ENCODE peak calls at places on chromosome 5, in six cellular contexts. One of them, this sample, is unnamed.
A peak's percentile ranks its signal among the peaks of the same experiment; 100 is the strongest.

GRCh38 chr5:81848368-81848767 is 97.5 kb upstream of the SSBP2 start:
- DNase-seq in heart right ventricle: no peak
- DNase-seq in body of pancreas: peak; percentile 30
- DNase-seq in H1: no peak
- DNase-seq in PC-9: no peak
- DNase-seq in cardiac muscle cell: peak; percentile 44
- DNase-seq in this sample: no peak

GRCh38 chr5:84724683-84725082 is 340.0 kb upstream of the EDIL3 start:
- DNase-seq in heart right ventricle: no peak
- DNase-seq in body of pancreas: no peak
- DNase-seq in H1: no peak
- DNase-seq in PC-9: no peak
- DNase-seq in cardiac muscle cell: peak; percentile 46
- DNase-seq in this sample: no peak

GRCh38 chr5:56269216-56269927 is 36.2 kb upstream of the ANKRD55 start:
- DNase-seq in heart right ventricle: no peak
- DNase-seq in body of pancreas: no peak
- DNase-seq in H1: no peak
- DNase-seq in PC-9: no peak
- DNase-seq in cardiac muscle cell: peak; percentile 87
- DNase-seq in this sample: no peak

GRCh38 chr5:148035676-148036075 is 28.1 kb upstream of the SPINK5 start:
- DNase-seq in heart right ventricle: no peak
- DNase-seq in body of pancreas: no peak
- DNase-seq in H1: no peak
- DNase-seq in PC-9: no peak
- DNase-seq in cardiac muscle cell: no peak
- DNase-seq in this sample: no peak

GRCh38 chr5:143471666-143472411 is 68.4 kb upstream of the NR3C1 start:
- DNase-seq in heart right ventricle: peak; percentile 16
- DNase-seq in body of pancreas: no peak
- DNase-seq in H1: no peak
- DNase-seq in PC-9: no peak
- DNase-seq in cardiac muscle cell: no peak
- DNase-seq in this sample: no peak

GRCh38 chr5:34045996-34046395 is 3.0 kb upstream of the C1QTNF3 start:
- DNase-seq in heart right ventricle: no peak
- DNase-seq in body of pancreas: peak; percentile 27
- DNase-seq in H1: no peak
- DNase-seq in PC-9: no peak
- DNase-seq in cardiac muscle cell: no peak
- DNase-seq in this sample: no peak

GRCh38 chr5:98796197-98796972 is 22.9 kb downstream of the RGMB start:
- DNase-seq in heart right ventricle: no peak
- DNase-seq in body of pancreas: peak; percentile 56
- DNase-seq in H1: peak; percentile 71
- DNase-seq in PC-9: peak; percentile 49
- DNase-seq in cardiac muscle cell: peak; percentile 66
- DNase-seq in this sample: no peak

GRCh38 chr5:177405805-177406204 is 3.6 kb downstream of the F12 start:
- DNase-seq in heart right ventricle: no peak
- DNase-seq in body of pancreas: no peak
- DNase-seq in H1: no peak
- DNase-seq in PC-9: no peak
- DNase-seq in cardiac muscle cell: no peak
- DNase-seq in this sample: peak; percentile 47

GRCh38 chr5:96627792-96628191 is 34.4 kb upstream of the CAST start:
- DNase-seq in heart right ventricle: no peak
- DNase-seq in body of pancreas: no peak
- DNase-seq in H1: no peak
- DNase-seq in PC-9: no peak
- DNase-seq in cardiac muscle cell: no peak
- DNase-seq in this sample: no peak

GRCh38 chr5:180467028-180467427 is 27.2 kb upstream of the CNOT6 start:
- DNase-seq in heart right ventricle: peak; percentile 32
- DNase-seq in body of pancreas: peak; percentile 49
- DNase-seq in H1: no peak
- DNase-seq in PC-9: peak; percentile 84
- DNase-seq in cardiac muscle cell: peak; percentile 46
- DNase-seq in this sample: peak; percentile 41

GRCh38 chr5:107687404-107687803 is 16.7 kb upstream of the EFNA5 start:
- DNase-seq in heart right ventricle: no peak
- DNase-seq in body of pancreas: no peak
- DNase-seq in H1: no peak
- DNase-seq in PC-9: no peak
- DNase-seq in cardiac muscle cell: no peak
- DNase-seq in this sample: no peak

GRCh38 chr5:83714780-83715179 is 5.9 kb downstream of the HAPLN1 start:
- DNase-seq in heart right ventricle: no peak
- DNase-seq in body of pancreas: no peak
- DNase-seq in H1: no peak
- DNase-seq in PC-9: peak; percentile 15
- DNase-seq in cardiac muscle cell: no peak
- DNase-seq in this sample: no peak

GRCh38 chr5:140344683-140345423 is 1.6 kb downstream of the HBEGF start:
- DNase-seq in heart right ventricle: no peak
- DNase-seq in body of pancreas: peak; percentile 58
- DNase-seq in H1: no peak
- DNase-seq in PC-9: peak; percentile 51
- DNase-seq in cardiac muscle cell: no peak
- DNase-seq in this sample: no peak

GRCh38 chr5:123180178-123180577 is 91.1 kb downstream of the PRDM6 start:
- DNase-seq in heart right ventricle: peak; percentile 26
- DNase-seq in body of pancreas: no peak
- DNase-seq in H1: no peak
- DNase-seq in PC-9: no peak
- DNase-seq in cardiac muscle cell: no peak
- DNase-seq in this sample: peak; percentile 23

GRCh38 chr5:127320032-127320945 is 29.7 kb downstream of the MEGF10 start:
- DNase-seq in heart right ventricle: no peak
- DNase-seq in body of pancreas: no peak
- DNase-seq in H1: no peak
- DNase-seq in PC-9: no peak
- DNase-seq in cardiac muscle cell: peak; percentile 47
- DNase-seq in this sample: no peak

GRCh38 chr5:82544004-82544403 is 265.9 kb upstream of the RPS23 start:
- DNase-seq in heart right ventricle: no peak
- DNase-seq in body of pancreas: no peak
- DNase-seq in H1: no peak
- DNase-seq in PC-9: no peak
- DNase-seq in cardiac muscle cell: no peak
- DNase-seq in this sample: no peak

GRCh38 chr5:143931389-143931984 is 119.5 kb downstream of the HMHB1 start:
- DNase-seq in heart right ventricle: no peak
- DNase-seq in body of pancreas: no peak
- DNase-seq in H1: no peak
- DNase-seq in PC-9: no peak
- DNase-seq in cardiac muscle cell: no peak
- DNase-seq in this sample: peak; percentile 19

GRCh38 chr5:83752700-83753099 is 32.0 kb upstream of the HAPLN1 start:
- DNase-seq in heart right ventricle: no peak
- DNase-seq in body of pancreas: no peak
- DNase-seq in H1: no peak
- DNase-seq in PC-9: no peak
- DNase-seq in cardiac muscle cell: no peak
- DNase-seq in this sample: no peak

DNA sequence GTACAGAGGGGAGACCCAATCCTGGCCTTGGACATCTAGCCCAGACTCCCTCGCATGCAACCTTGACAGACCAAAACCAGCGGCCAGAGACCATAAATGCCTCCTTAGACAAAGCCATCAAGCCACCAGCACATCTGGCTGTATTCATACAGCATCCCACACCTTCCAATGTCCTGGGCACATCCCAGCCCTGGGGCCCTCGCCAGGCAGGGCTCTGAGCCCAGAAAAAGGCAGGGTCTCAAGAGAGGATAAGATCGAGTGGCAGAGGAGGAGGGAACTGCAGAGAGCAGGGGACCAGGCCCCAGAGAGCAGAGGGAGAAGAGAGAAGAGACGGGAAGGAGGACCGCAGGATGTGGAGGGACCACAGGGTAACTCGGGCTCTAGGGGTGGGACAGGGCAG is 45.4 kb downstream of the CAMK2A start:
- DNase-seq in heart right ventricle: no peak
- DNase-seq in body of pancreas: no peak
- DNase-seq in H1: no peak
- DNase-seq in PC-9: no peak
- DNase-seq in cardiac muscle cell: no peak
- DNase-seq in this sample: no peak
- TF ChIP-seq CTCF in heart right ventricle: no peak
- TF ChIP-seq CTCF in body of pancreas: no peak
- TF ChIP-seq CTCF in H1: no peak
- TF ChIP-seq CTCF in PC-9: no peak
- TF ChIP-seq CTCF in cardiac muscle cell: no peak
- TF ChIP-seq CTCF in this sample: no peak

GRCh38 chr5:174397206-174397605 is 327.2 kb upstream of the MSX2 start:
- DNase-seq in heart right ventricle: no peak
- DNase-seq in body of pancreas: no peak
- DNase-seq in H1: no peak
- DNase-seq in PC-9: no peak
- DNase-seq in cardiac muscle cell: no peak
- DNase-seq in this sample: no peak
- H3K4me1 ChIP-seq in heart right ventricle: no peaks in the 10 kb centered on the region
- H3K4me1 ChIP-seq in body of pancreas: no peaks in the 10 kb centered on the region
- H3K4me1 ChIP-seq in H1: no peaks in the 10 kb centered on the region
- H3K4me1 ChIP-seq in PC-9: no peaks in the 10 kb centered on the region
- H3K4me1 ChIP-seq in cardiac muscle cell: peaks cover 3% of the 10 kb centered on the region
- H3K4me1 ChIP-seq in this sample: no peaks in the 10 kb centered on the region

DNA sequence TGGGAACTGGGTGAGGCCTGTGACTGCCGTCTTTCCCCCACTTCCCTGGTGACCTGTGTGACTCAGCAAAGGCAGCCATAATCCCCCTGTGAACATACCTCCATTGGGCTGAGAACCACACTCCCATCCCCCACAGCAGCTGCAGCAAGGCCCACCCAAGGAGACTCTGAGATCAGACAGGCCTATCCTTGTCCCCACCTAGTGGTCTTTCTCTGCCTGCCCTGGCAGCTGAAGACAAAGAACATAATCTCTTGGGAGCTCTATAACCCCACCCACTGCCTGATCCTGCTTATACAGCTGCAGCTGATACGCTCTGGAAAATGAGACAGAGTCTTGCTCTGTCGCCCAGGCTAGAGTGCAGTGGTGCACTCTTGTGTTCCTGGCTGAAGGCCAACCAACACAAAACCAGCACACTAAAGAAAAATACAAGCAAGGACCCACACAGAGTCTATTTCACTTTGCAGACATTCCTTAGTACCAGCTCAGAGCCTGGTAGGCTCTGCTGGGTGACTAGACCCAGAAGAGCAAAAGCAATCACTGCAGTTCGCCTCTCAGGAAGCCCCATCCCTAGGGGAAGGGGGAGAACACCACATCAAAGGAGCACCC is 106.7 kb downstream of the MCTP1 start:
- DNase-seq in heart right ventricle: no peak
- DNase-seq in body of pancreas: no peak
- DNase-seq in H1: peak; percentile 71
- DNase-seq in PC-9: no peak
- DNase-seq in cardiac muscle cell: no peak
- DNase-seq in this sample: no peak
- TF ChIP-seq CTCF in heart right ventricle: no peak
- TF ChIP-seq CTCF in body of pancreas: no peak
- TF ChIP-seq CTCF in H1: peak; percentile 51
- TF ChIP-seq CTCF in PC-9: no peak
- TF ChIP-seq CTCF in cardiac muscle cell: no peak
- TF ChIP-seq CTCF in this sample: peak; percentile 30

GRCh38 chr5:168092786-168093185 is 198.7 kb upstream of the WWC1 start:
- DNase-seq in heart right ventricle: no peak
- DNase-seq in body of pancreas: no peak
- DNase-seq in H1: no peak
- DNase-seq in PC-9: no peak
- DNase-seq in cardiac muscle cell: no peak
- DNase-seq in this sample: no peak

GRCh38 chr5:168093200-168093930 is 198.1 kb upstream of the WWC1 start:
- DNase-seq in heart right ventricle: no peak
- DNase-seq in body of pancreas: no peak
- DNase-seq in H1: no peak
- DNase-seq in PC-9: no peak
- DNase-seq in cardiac muscle cell: peak; percentile 10
- DNase-seq in this sample: no peak

GRCh38 chr5:168101352-168101751 is 190.1 kb upstream of the WWC1 start:
- DNase-seq in heart right ventricle: no peak
- DNase-seq in body of pancreas: no peak
- DNase-seq in H1: no peak
- DNase-seq in PC-9: no peak
- DNase-seq in cardiac muscle cell: no peak
- DNase-seq in this sample: no peak

GRCh38 chr5:168097852-168098251 is 193.6 kb upstream of the WWC1 start:
- DNase-seq in heart right ventricle: no peak
- DNase-seq in body of pancreas: no peak
- DNase-seq in H1: no peak
- DNase-seq in PC-9: no peak
- DNase-seq in cardiac muscle cell: no peak
- DNase-seq in this sample: no peak

GRCh38 chr5:168096525-168096924 is 194.9 kb upstream of the WWC1 start:
- DNase-seq in heart right ventricle: no peak
- DNase-seq in body of pancreas: no peak
- DNase-seq in H1: no peak
- DNase-seq in PC-9: no peak
- DNase-seq in cardiac muscle cell: no peak
- DNase-seq in this sample: no peak
- H3K4me1 ChIP-seq in heart right ventricle: no peaks in the 10 kb centered on the region
- H3K4me1 ChIP-seq in body of pancreas: no peaks in the 10 kb centered on the region
- H3K4me1 ChIP-seq in H1: no peaks in the 10 kb centered on the region
- H3K4me1 ChIP-seq in PC-9: no peaks in the 10 kb centered on the region
- H3K4me1 ChIP-seq in cardiac muscle cell: peaks cover 11% of the 10 kb centered on the region
- H3K4me1 ChIP-seq in this sample: peaks cover 14% of the 10 kb centered on the region

DNA sequence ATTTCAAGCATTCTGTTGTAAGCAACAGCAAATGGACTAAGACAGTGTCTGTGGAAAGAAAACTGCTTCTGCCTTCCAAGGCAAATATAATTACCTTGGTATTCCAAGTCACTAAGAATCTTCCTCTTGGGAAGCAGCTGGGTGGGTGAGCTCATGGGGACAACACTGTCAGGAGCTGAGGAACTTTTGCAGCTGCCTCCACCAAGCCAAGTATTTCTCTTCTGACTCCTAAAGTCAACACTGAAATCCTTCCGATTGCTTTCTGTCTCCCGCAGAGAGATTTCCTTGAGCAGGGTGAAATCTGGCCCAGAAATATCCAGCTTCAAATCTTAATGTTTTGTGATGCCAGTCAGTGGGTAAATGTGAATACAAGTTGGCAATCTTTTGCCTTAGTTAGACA is 369.7 kb upstream of the DAB2 start:
- DNase-seq in heart right ventricle: no peak
- DNase-seq in body of pancreas: no peak
- DNase-seq in H1: no peak
- DNase-seq in PC-9: no peak
- DNase-seq in cardiac muscle cell: no peak
- DNase-seq in this sample: no peak
- TF ChIP-seq CTCF in heart right ventricle: no peak
- TF ChIP-seq CTCF in body of pancreas: no peak
- TF ChIP-seq CTCF in H1: no peak
- TF ChIP-seq CTCF in PC-9: no peak
- TF ChIP-seq CTCF in cardiac muscle cell: no peak
- TF ChIP-seq CTCF in this sample: no peak

GRCh38 chr5:16894236-16895057 is 41.6 kb downstream of the MYO10 start:
- DNase-seq in heart right ventricle: no peak
- DNase-seq in body of pancreas: peak; percentile 57
- DNase-seq in H1: no peak
- DNase-seq in PC-9: peak; percentile 91
- DNase-seq in cardiac muscle cell: peak; percentile 55
- DNase-seq in this sample: no peak
- H3K4me1 ChIP-seq in heart right ventricle: no peaks in the 10 kb centered on the region
- H3K4me1 ChIP-seq in body of pancreas: peaks cover 97% of the 10 kb centered on the region
- H3K4me1 ChIP-seq in H1: peaks cover 34% of the 10 kb centered on the region
- H3K4me1 ChIP-seq in PC-9: peaks cover 88% of the 10 kb centered on the region
- H3K4me1 ChIP-seq in cardiac muscle cell: peaks cover 35% of the 10 kb centered on the region
- H3K4me1 ChIP-seq in this sample: peaks cover 42% of the 10 kb centered on the region